ENCODE peak calls at places on chromosomes 11 and 22, in five cellular contexts. One of them, this sample, is unnamed.

GRCh38 chr22:23204541-23205157 is 24.3 kb downstream of the BCR start:
- DNase-seq in HL-60: no peak
- DNase-seq in brain microvascular endothelial cell: no peak
- DNase-seq in ovary: peak
- DNase-seq in SK-N-SH: peak
- DNase-seq in this sample: no peak

GRCh38 chr11:810040-810567 is 337 bp downstream of the RPLP2 start:
- DNase-seq in brain microvascular endothelial cell: no peak
- DNase-seq in ovary: no peak
- DNase-seq in SK-N-SH: no peak
- DNase-seq in HL-60: no peak
- DNase-seq in this sample: no peak

GRCh38 chr22:22123118-22123959 is 121.2 kb upstream of the VPREB1 start:
- DNase-seq in HL-60: no peak
- DNase-seq in ovary: no peak
- DNase-seq in SK-N-SH: no peak
- DNase-seq in brain microvascular endothelial cell: no peak
- DNase-seq in this sample: no peak

GRCh38 chr11:82792319-82792718 is 58.7 kb upstream of the FAM181B start:
- DNase-seq in HL-60: no peak
- DNase-seq in SK-N-SH: no peak
- DNase-seq in brain microvascular endothelial cell: no peak
- DNase-seq in ovary: no peak
- DNase-seq in this sample: no peak

GRCh38 chr11:111739299-111739698 is 26.9 kb downstream of the PPP2R1B start:
- DNase-seq in HL-60: no peak
- DNase-seq in SK-N-SH: no peak
- DNase-seq in brain microvascular endothelial cell: no peak
- DNase-seq in ovary: no peak
- DNase-seq in this sample: no peak

GRCh38 chr11:41307371-41308080 is 151.9 kb downstream of the LRRC4C start:
- DNase-seq in brain microvascular endothelial cell: no peak
- DNase-seq in SK-N-SH: no peak
- DNase-seq in HL-60: no peak
- DNase-seq in ovary: no peak
- DNase-seq in this sample: no peak

GRCh38 chr22:23790819-23791736 is 4.3 kb downstream of the SMARCB1 start:
- DNase-seq in brain microvascular endothelial cell: no peak
- DNase-seq in SK-N-SH: peak
- DNase-seq in ovary: peak
- DNase-seq in HL-60: no peak
- DNase-seq in this sample: no peak

GRCh38 chr11:3006505-3007260 is 14.6 kb upstream of the NAP1L4 start:
- DNase-seq in ovary: no peak
- DNase-seq in brain microvascular endothelial cell: no peak
- DNase-seq in SK-N-SH: no peak
- DNase-seq in HL-60: no peak
- DNase-seq in this sample: no peak

GRCh38 chr11:9815486-9816136 is 151.7 kb downstream of the SWAP70 start:
- DNase-seq in brain microvascular endothelial cell: peak
- DNase-seq in SK-N-SH: no peak
- DNase-seq in ovary: no peak
- DNase-seq in HL-60: no peak
- DNase-seq in this sample: peak

GRCh38 chr11:109590782-109591181 is 168.8 kb downstream of the C11orf87 start:
- DNase-seq in SK-N-SH: no peak
- DNase-seq in ovary: no peak
- DNase-seq in brain microvascular endothelial cell: no peak
- DNase-seq in HL-60: no peak
- DNase-seq in this sample: no peak

GRCh38 chr11:61150656-61151544 is 10.3 kb downstream of the VPS37C start:
- DNase-seq in HL-60: no peak
- DNase-seq in brain microvascular endothelial cell: no peak
- DNase-seq in SK-N-SH: no peak
- DNase-seq in ovary: no peak
- DNase-seq in this sample: no peak
- H3K27ac ChIP-seq in HL-60: no peak
- H3K27ac ChIP-seq in brain microvascular endothelial cell: no peak
- H3K27ac ChIP-seq in SK-N-SH: no peak
- H3K27ac ChIP-seq in ovary: no peak
- H3K27ac ChIP-seq in this sample: peak

DNA sequence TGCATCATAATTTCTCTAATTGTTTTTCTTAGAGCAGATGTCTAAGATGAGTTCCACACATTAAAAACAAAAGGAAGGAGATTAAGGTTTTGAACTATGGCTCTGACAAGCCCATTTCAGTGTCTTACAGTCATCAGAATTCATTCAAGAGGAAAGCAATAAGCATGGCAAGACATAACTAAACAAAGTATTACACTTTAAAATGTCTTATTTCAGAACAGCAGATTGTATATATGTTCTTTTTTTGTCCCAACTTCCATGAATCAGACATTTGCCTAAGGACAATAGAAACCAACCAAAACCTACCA is 155.4 kb upstream of the SOX6 start:
- DNase-seq in brain microvascular endothelial cell: no peak
- DNase-seq in HL-60: no peak
- DNase-seq in ovary: no peak
- DNase-seq in SK-N-SH: no peak
- DNase-seq in this sample: no peak
- H3K27ac ChIP-seq in brain microvascular endothelial cell: no peak
- H3K27ac ChIP-seq in HL-60: no peak
- H3K27ac ChIP-seq in ovary: no peak
- H3K27ac ChIP-seq in SK-N-SH: no peak
- H3K27ac ChIP-seq in this sample: no peak

DNA sequence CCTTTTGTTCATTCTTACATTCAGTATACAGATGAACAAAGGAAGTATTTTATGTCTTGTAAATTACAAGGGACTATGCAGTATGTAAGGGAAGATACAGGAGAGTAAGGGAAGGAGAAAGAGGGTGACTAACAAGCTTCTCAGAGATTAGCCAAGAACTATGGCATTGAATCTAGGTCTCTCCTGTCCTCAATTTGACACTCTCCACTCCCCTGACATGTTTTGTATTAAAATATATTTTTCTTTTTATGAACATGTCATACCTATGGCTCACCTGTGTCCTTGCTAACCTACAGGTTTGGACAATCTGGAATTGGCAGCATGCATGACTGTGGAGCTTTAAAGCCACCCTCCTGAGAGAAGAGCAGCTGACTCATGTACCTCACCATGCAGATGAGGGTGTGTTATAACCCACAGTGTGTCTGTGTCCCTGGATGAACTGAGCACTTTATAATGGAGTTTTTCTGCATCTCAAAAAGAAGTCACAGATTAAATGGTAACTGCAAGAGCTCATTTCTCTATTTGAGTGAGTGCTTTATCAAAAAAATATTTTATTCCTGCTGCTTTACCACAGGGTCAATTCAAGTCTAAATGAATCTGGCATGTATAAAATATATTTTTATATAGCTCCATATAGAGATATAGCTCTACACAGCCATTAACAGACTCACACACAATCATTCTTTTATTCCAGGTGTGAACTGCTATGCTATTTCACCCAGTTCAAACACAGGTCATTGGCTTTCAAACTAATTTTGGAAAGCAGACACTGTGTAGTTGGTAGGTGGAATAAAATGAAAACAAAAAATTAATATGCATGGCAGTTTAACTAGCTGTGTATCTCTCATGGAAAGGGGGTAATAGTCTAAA is 63.3 kb downstream of the MAML2 start:
- DNase-seq in ovary: no peak
- DNase-seq in HL-60: no peak
- DNase-seq in brain microvascular endothelial cell: peak
- DNase-seq in SK-N-SH: no peak
- DNase-seq in this sample: peak
- H3K27ac ChIP-seq in ovary: no peak
- H3K27ac ChIP-seq in HL-60: no peak
- H3K27ac ChIP-seq in brain microvascular endothelial cell: peak
- H3K27ac ChIP-seq in SK-N-SH: peak
- H3K27ac ChIP-seq in this sample: peak

GRCh38 chr11:65225284-65226102 is 36.3 kb upstream of the POLA2 start:
- DNase-seq in HL-60: no peak
- DNase-seq in brain microvascular endothelial cell: peak
- DNase-seq in SK-N-SH: peak
- DNase-seq in ovary: peak
- DNase-seq in this sample: peak
- H3K27ac ChIP-seq in HL-60: peak
- H3K27ac ChIP-seq in brain microvascular endothelial cell: no peak
- H3K27ac ChIP-seq in SK-N-SH: no peak
- H3K27ac ChIP-seq in ovary: no peak
- H3K27ac ChIP-seq in this sample: peak

GRCh38 chr11:68436985-68437926 is 23.3 kb upstream of the PPP6R3 start:
- DNase-seq in brain microvascular endothelial cell: peak
- DNase-seq in ovary: no peak
- DNase-seq in SK-N-SH: no peak
- DNase-seq in HL-60: peak
- DNase-seq in this sample: no peak
- H3K27ac ChIP-seq in brain microvascular endothelial cell: peak
- H3K27ac ChIP-seq in ovary: no peak
- H3K27ac ChIP-seq in SK-N-SH: peak
- H3K27ac ChIP-seq in HL-60: no peak
- H3K27ac ChIP-seq in this sample: no peak

DNA sequence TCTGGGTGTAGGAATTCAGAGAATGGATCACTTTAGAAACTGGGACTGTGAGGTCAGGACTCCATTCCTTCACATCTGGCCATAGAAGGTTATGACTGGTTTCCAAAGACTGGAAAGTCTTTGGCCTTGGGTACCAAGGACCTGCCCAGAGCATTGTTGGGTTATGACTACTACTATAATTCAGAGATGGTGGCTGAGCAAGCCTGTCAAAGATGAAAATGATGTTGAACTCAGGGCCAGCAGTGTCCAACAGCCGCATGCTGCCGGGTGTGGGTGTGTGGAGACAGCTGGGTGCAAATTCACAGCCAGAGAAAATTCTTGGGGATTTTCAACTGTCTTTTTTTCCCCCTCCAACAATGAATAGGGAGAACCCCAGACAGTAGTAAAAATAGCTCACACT is 166.9 kb upstream of the NCAM1 start:
- DNase-seq in HL-60: no peak
- DNase-seq in brain microvascular endothelial cell: no peak
- DNase-seq in SK-N-SH: no peak
- DNase-seq in ovary: no peak
- DNase-seq in this sample: no peak
- H3K27ac ChIP-seq in HL-60: no peak
- H3K27ac ChIP-seq in brain microvascular endothelial cell: no peak
- H3K27ac ChIP-seq in SK-N-SH: no peak
- H3K27ac ChIP-seq in ovary: no peak
- H3K27ac ChIP-seq in this sample: no peak

GRCh38 chr22:45455212-45455611 is 41.7 kb downstream of the RIBC2 start:
- DNase-seq in SK-N-SH: peak
- DNase-seq in HL-60: no peak
- DNase-seq in ovary: no peak
- DNase-seq in brain microvascular endothelial cell: no peak
- DNase-seq in this sample: no peak
- H3K27ac ChIP-seq in SK-N-SH: no peak
- H3K27ac ChIP-seq in HL-60: no peak
- H3K27ac ChIP-seq in ovary: no peak
- H3K27ac ChIP-seq in brain microvascular endothelial cell: no peak
- H3K27ac ChIP-seq in this sample: no peak

DNA sequence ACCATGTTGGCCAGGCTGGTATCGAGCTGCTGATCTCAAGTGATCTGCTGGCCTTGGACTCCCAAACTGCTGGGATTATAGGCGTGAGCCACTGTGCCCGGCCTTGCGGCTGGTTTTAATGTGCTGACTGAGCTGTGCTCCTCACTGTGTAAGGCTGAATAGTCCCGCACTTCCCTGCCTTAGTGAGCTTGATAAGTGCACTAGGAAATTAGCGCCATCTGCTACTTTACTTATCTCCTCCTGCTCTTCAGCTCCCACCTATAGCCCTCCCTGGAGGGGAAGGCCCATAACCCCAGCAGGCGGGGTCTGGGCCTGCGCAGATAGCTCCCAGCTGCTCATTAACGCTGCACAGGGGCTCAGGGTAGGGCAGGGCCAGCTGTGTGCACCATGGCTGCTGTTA is 49.4 kb downstream of the CLMP start:
- DNase-seq in ovary: no peak
- DNase-seq in SK-N-SH: peak
- DNase-seq in HL-60: no peak
- DNase-seq in brain microvascular endothelial cell: no peak
- DNase-seq in this sample: no peak
- H3K27ac ChIP-seq in ovary: peak
- H3K27ac ChIP-seq in SK-N-SH: peak
- H3K27ac ChIP-seq in HL-60: no peak
- H3K27ac ChIP-seq in brain microvascular endothelial cell: no peak
- H3K27ac ChIP-seq in this sample: peak

DNA sequence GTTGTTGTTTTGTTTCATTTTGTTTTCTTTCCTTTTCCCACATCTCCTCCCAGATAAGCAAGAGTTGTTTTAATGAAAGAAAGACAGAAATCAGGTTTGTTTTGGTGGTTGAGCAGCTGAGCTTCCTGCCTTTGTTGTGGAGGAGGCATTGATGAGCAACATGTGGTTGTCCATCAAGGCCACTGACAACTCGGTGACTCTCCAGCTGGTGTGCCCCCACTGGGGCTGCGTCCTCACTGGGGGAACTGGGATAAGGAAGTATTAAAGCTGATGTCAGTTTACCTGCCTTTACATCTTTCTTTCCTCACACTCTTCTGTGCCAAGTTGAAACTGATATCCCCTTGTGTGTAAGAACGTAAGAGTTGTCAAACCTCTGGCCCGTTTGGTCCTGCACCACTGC is 5.9 kb downstream of the VPS26B start:
- DNase-seq in brain microvascular endothelial cell: no peak
- DNase-seq in SK-N-SH: no peak
- DNase-seq in ovary: no peak
- DNase-seq in HL-60: no peak
- DNase-seq in this sample: no peak
- H3K27ac ChIP-seq in brain microvascular endothelial cell: no peak
- H3K27ac ChIP-seq in SK-N-SH: no peak
- H3K27ac ChIP-seq in ovary: no peak
- H3K27ac ChIP-seq in HL-60: no peak
- H3K27ac ChIP-seq in this sample: no peak

This sample was measured in epithelial cell of prostate.